ENCODE peak calls at places on chromosome 16, in six cellular contexts. One of them, this sample, is unnamed.

GRCh38 chr16:2335286-2335895 is 5.1 kb downstream of the ABCA3 start:
- DNase-seq in NCI-H1105 treated with DMSO at 0.1 percent for 48 hours: no peak
- DNase-seq in fibroblast of lung: no peak
- DNase-seq in AG09309: no peak
- DNase-seq in GM12865: no peak
- DNase-seq in activated T-helper 1 cell treated with anti-CD3 and anti-CD28 coated beads, Interleukin-2, amount 50 U/mL, for 16 hours: no peak
- DNase-seq in this sample: no peak

GRCh38 chr16:57798953-57799618 is 3.2 kb downstream of the KIFC3 start:
- DNase-seq in NCI-H1105 treated with DMSO at 0.1 percent for 48 hours: peak; percentile 53
- DNase-seq in fibroblast of lung: no peak
- DNase-seq in AG09309: no peak
- DNase-seq in GM12865: no peak
- DNase-seq in activated T-helper 1 cell treated with anti-CD3 and anti-CD28 coated beads, Interleukin-2, amount 50 U/mL, for 16 hours: no peak
- DNase-seq in this sample: peak; percentile 21

GRCh38 chr16:31022574-31023251 is 10.6 kb upstream of the STX4 start:
- DNase-seq in NCI-H1105 treated with DMSO at 0.1 percent for 48 hours: no peak
- DNase-seq in fibroblast of lung: no peak
- DNase-seq in AG09309: no peak
- DNase-seq in GM12865: no peak
- DNase-seq in activated T-helper 1 cell treated with anti-CD3 and anti-CD28 coated beads, Interleukin-2, amount 50 U/mL, for 16 hours: no peak
- DNase-seq in this sample: no peak

GRCh38 chr16:57981636-57982035 is 10.7 kb upstream of the CNGB1 start:
- DNase-seq in NCI-H1105 treated with DMSO at 0.1 percent for 48 hours: no peak
- DNase-seq in fibroblast of lung: no peak
- DNase-seq in AG09309: no peak
- DNase-seq in GM12865: peak; percentile 41
- DNase-seq in activated T-helper 1 cell treated with anti-CD3 and anti-CD28 coated beads, Interleukin-2, amount 50 U/mL, for 16 hours: no peak
- DNase-seq in this sample: no peak

GRCh38 chr16:76639685-76640289 is 362.6 kb downstream of the CNTNAP4 start:
- DNase-seq in NCI-H1105 treated with DMSO at 0.1 percent for 48 hours: peak; percentile 28
- DNase-seq in fibroblast of lung: peak; percentile 0
- DNase-seq in AG09309: no peak
- DNase-seq in GM12865: peak; percentile 40
- DNase-seq in activated T-helper 1 cell treated with anti-CD3 and anti-CD28 coated beads, Interleukin-2, amount 50 U/mL, for 16 hours: no peak
- DNase-seq in this sample: no peak

GRCh38 chr16:66468321-66468965 is 41.3 kb downstream of the BEAN1 start:
- DNase-seq in NCI-H1105 treated with DMSO at 0.1 percent for 48 hours: no peak
- DNase-seq in fibroblast of lung: no peak
- DNase-seq in AG09309: no peak
- DNase-seq in GM12865: no peak
- DNase-seq in activated T-helper 1 cell treated with anti-CD3 and anti-CD28 coated beads, Interleukin-2, amount 50 U/mL, for 16 hours: no peak
- DNase-seq in this sample: no peak

GRCh38 chr16:30649725-30650368 is 913 bp upstream of the PRR14 start:
- DNase-seq in NCI-H1105 treated with DMSO at 0.1 percent for 48 hours: no peak
- DNase-seq in fibroblast of lung: no peak
- DNase-seq in AG09309: no peak
- DNase-seq in GM12865: no peak
- DNase-seq in activated T-helper 1 cell treated with anti-CD3 and anti-CD28 coated beads, Interleukin-2, amount 50 U/mL, for 16 hours: no peak
- DNase-seq in this sample: no peak

GRCh38 chr16:49281843-49282642 is 405 bp upstream of the CBLN1 start:
- DNase-seq in NCI-H1105 treated with DMSO at 0.1 percent for 48 hours: peak; percentile 96
- DNase-seq in fibroblast of lung: peak; percentile 44
- DNase-seq in AG09309: no peak
- DNase-seq in GM12865: peak; percentile 91
- DNase-seq in activated T-helper 1 cell treated with anti-CD3 and anti-CD28 coated beads, Interleukin-2, amount 50 U/mL, for 16 hours: no peak
- DNase-seq in this sample: peak; percentile 89

GRCh38 chr16:19898924-19899604 is 14.4 kb upstream of the GPRC5B start:
- DNase-seq in NCI-H1105 treated with DMSO at 0.1 percent for 48 hours: peak; percentile 34
- DNase-seq in fibroblast of lung: peak; percentile 22
- DNase-seq in AG09309: peak; percentile 13
- DNase-seq in GM12865: peak; percentile 63
- DNase-seq in activated T-helper 1 cell treated with anti-CD3 and anti-CD28 coated beads, Interleukin-2, amount 50 U/mL, for 16 hours: no peak
- DNase-seq in this sample: no peak

GRCh38 chr16:85352221-85352620 is 239.9 kb upstream of the CIBAR2 start:
- DNase-seq in NCI-H1105 treated with DMSO at 0.1 percent for 48 hours: peak; percentile 24
- DNase-seq in fibroblast of lung: no peak
- DNase-seq in AG09309: no peak
- DNase-seq in GM12865: no peak
- DNase-seq in activated T-helper 1 cell treated with anti-CD3 and anti-CD28 coated beads, Interleukin-2, amount 50 U/mL, for 16 hours: no peak
- DNase-seq in this sample: no peak

GRCh38 chr16:83356266-83356665 is 451.5 kb upstream of the HSBP1 start:
- DNase-seq in NCI-H1105 treated with DMSO at 0.1 percent for 48 hours: peak; percentile 56
- DNase-seq in fibroblast of lung: peak; percentile 71
- DNase-seq in AG09309: peak; percentile 64
- DNase-seq in GM12865: peak; percentile 63
- DNase-seq in activated T-helper 1 cell treated with anti-CD3 and anti-CD28 coated beads, Interleukin-2, amount 50 U/mL, for 16 hours: no peak
- DNase-seq in this sample: peak; percentile 25

GRCh38 chr16:49513040-49513439 is 139.4 kb downstream of the C16orf78 start:
- DNase-seq in NCI-H1105 treated with DMSO at 0.1 percent for 48 hours: no peak
- DNase-seq in fibroblast of lung: peak; percentile 4
- DNase-seq in AG09309: no peak
- DNase-seq in GM12865: peak; percentile 56
- DNase-seq in activated T-helper 1 cell treated with anti-CD3 and anti-CD28 coated beads, Interleukin-2, amount 50 U/mL, for 16 hours: no peak
- DNase-seq in this sample: no peak

GRCh38 chr16:86930663-86931062 is 352.3 kb downstream of the FOXL1 start:
- DNase-seq in NCI-H1105 treated with DMSO at 0.1 percent for 48 hours: no peak
- DNase-seq in fibroblast of lung: no peak
- DNase-seq in AG09309: no peak
- DNase-seq in GM12865: no peak
- DNase-seq in activated T-helper 1 cell treated with anti-CD3 and anti-CD28 coated beads, Interleukin-2, amount 50 U/mL, for 16 hours: no peak
- DNase-seq in this sample: no peak

GRCh38 chr16:8155275-8155674 is 435.0 kb downstream of the TMEM114 start:
- DNase-seq in NCI-H1105 treated with DMSO at 0.1 percent for 48 hours: no peak
- DNase-seq in fibroblast of lung: no peak
- DNase-seq in AG09309: no peak
- DNase-seq in GM12865: no peak
- DNase-seq in activated T-helper 1 cell treated with anti-CD3 and anti-CD28 coated beads, Interleukin-2, amount 50 U/mL, for 16 hours: no peak
- DNase-seq in this sample: no peak

GRCh38 chr16:396605-397004 is 394 bp upstream of the NME4 start:
- DNase-seq in NCI-H1105 treated with DMSO at 0.1 percent for 48 hours: peak; percentile 30
- DNase-seq in fibroblast of lung: peak; percentile 55
- DNase-seq in AG09309: no peak
- DNase-seq in GM12865: peak; percentile 59
- DNase-seq in activated T-helper 1 cell treated with anti-CD3 and anti-CD28 coated beads, Interleukin-2, amount 50 U/mL, for 16 hours: no peak
- DNase-seq in this sample: no peak

GRCh38 chr16:75198135-75198600 is 8.8 kb downstream of the CTRB2 start:
- DNase-seq in NCI-H1105 treated with DMSO at 0.1 percent for 48 hours: no peak
- DNase-seq in fibroblast of lung: no peak
- DNase-seq in AG09309: peak; percentile 25
- DNase-seq in GM12865: no peak
- DNase-seq in activated T-helper 1 cell treated with anti-CD3 and anti-CD28 coated beads, Interleukin-2, amount 50 U/mL, for 16 hours: no peak
- DNase-seq in this sample: no peak